ENCODE peak calls at places on chromosomes 6 and 20, in nine cellular contexts. One of them, this sample, is unnamed.

GRCh38 chr6:121335111-121336008 is 1.1 kb upstream of the TBC1D32 start:
- DNase-seq in cardiac fibroblast: peak; percentile 26
- DNase-seq in fibroblast of the aortic adventitia: peak; percentile 53
- DNase-seq in uterus: no peak
- DNase-seq in fibroblast of lung: no peak
- DNase-seq in CD8-positive, alpha-beta T cell: no peak
- DNase-seq in breast epithelium: no peak
- DNase-seq in cardiac muscle cell: peak; percentile 37
- DNase-seq in epithelial cell of esophagus: no peak
- DNase-seq in this sample: no peak

GRCh38 chr20:32390999-32391398 is 32.9 kb downstream of the ASXL1 start:
- DNase-seq in cardiac muscle cell: peak; percentile 6
- DNase-seq in fibroblast of lung: peak; percentile 10
- DNase-seq in CD8-positive, alpha-beta T cell: no peak
- DNase-seq in uterus: no peak
- DNase-seq in fibroblast of the aortic adventitia: no peak
- DNase-seq in breast epithelium: no peak
- DNase-seq in epithelial cell of esophagus: peak; percentile 32
- DNase-seq in cardiac fibroblast: no peak
- DNase-seq in this sample: peak; percentile 25

GRCh38 chr20:19911810-19912382 is 105.3 kb upstream of the NAA20 start:
- DNase-seq in cardiac muscle cell: no peak
- DNase-seq in fibroblast of lung: no peak
- DNase-seq in breast epithelium: no peak
- DNase-seq in epithelial cell of esophagus: no peak
- DNase-seq in uterus: no peak
- DNase-seq in CD8-positive, alpha-beta T cell: no peak
- DNase-seq in fibroblast of the aortic adventitia: no peak
- DNase-seq in cardiac fibroblast: no peak
- DNase-seq in this sample: no peak

GRCh38 chr6:116511424-116512131 is at the start of gene CALHM5:
- DNase-seq in uterus: peak; percentile 43
- DNase-seq in cardiac muscle cell: peak; percentile 94
- DNase-seq in fibroblast of lung: peak; percentile 94
- DNase-seq in fibroblast of the aortic adventitia: peak; percentile 97
- DNase-seq in breast epithelium: no peak
- DNase-seq in cardiac fibroblast: peak; percentile 93
- DNase-seq in CD8-positive, alpha-beta T cell: no peak
- DNase-seq in epithelial cell of esophagus: peak; percentile 85
- DNase-seq in this sample: no peak

GRCh38 chr20:56372850-56373249 is 14.1 kb downstream of the FAM210B start:
- DNase-seq in CD8-positive, alpha-beta T cell: no peak
- DNase-seq in epithelial cell of esophagus: no peak
- DNase-seq in breast epithelium: no peak
- DNase-seq in cardiac muscle cell: no peak
- DNase-seq in uterus: no peak
- DNase-seq in fibroblast of lung: no peak
- DNase-seq in cardiac fibroblast: no peak
- DNase-seq in fibroblast of the aortic adventitia: no peak
- DNase-seq in this sample: no peak

GRCh38 chr6:168122521-168122920 is 43.5 kb upstream of the FRMD1 start:
- DNase-seq in uterus: no peak
- DNase-seq in fibroblast of lung: no peak
- DNase-seq in fibroblast of the aortic adventitia: no peak
- DNase-seq in breast epithelium: no peak
- DNase-seq in epithelial cell of esophagus: no peak
- DNase-seq in cardiac fibroblast: no peak
- DNase-seq in CD8-positive, alpha-beta T cell: no peak
- DNase-seq in cardiac muscle cell: no peak
- DNase-seq in this sample: no peak

GRCh38 chr20:40568200-40568599 is 120.8 kb downstream of the MAFB start:
- DNase-seq in cardiac fibroblast: no peak
- DNase-seq in epithelial cell of esophagus: peak; percentile 81
- DNase-seq in fibroblast of lung: no peak
- DNase-seq in cardiac muscle cell: no peak
- DNase-seq in uterus: no peak
- DNase-seq in CD8-positive, alpha-beta T cell: no peak
- DNase-seq in breast epithelium: no peak
- DNase-seq in fibroblast of the aortic adventitia: no peak
- DNase-seq in this sample: no peak

GRCh38 chr6:72689107-72689954 is 67.5 kb downstream of the KCNQ5 start:
- DNase-seq in CD8-positive, alpha-beta T cell: no peak
- DNase-seq in uterus: no peak
- DNase-seq in cardiac muscle cell: no peak
- DNase-seq in breast epithelium: no peak
- DNase-seq in cardiac fibroblast: no peak
- DNase-seq in fibroblast of the aortic adventitia: peak; percentile 9
- DNase-seq in fibroblast of lung: no peak
- DNase-seq in epithelial cell of esophagus: no peak
- DNase-seq in this sample: no peak

GRCh38 chr20:41862476-41862875 is 244.3 kb upstream of the CHD6 start:
- DNase-seq in breast epithelium: no peak
- DNase-seq in cardiac muscle cell: no peak
- DNase-seq in fibroblast of lung: no peak
- DNase-seq in uterus: no peak
- DNase-seq in fibroblast of the aortic adventitia: no peak
- DNase-seq in CD8-positive, alpha-beta T cell: no peak
- DNase-seq in epithelial cell of esophagus: peak; percentile 21
- DNase-seq in cardiac fibroblast: no peak
- DNase-seq in this sample: no peak

GRCh38 chr6:41416165-41416837 is 80.9 kb downstream of the NCR2 start:
- DNase-seq in fibroblast of the aortic adventitia: no peak
- DNase-seq in uterus: no peak
- DNase-seq in cardiac muscle cell: no peak
- DNase-seq in CD8-positive, alpha-beta T cell: no peak
- DNase-seq in epithelial cell of esophagus: no peak
- DNase-seq in fibroblast of lung: no peak
- DNase-seq in cardiac fibroblast: no peak
- DNase-seq in breast epithelium: no peak
- DNase-seq in this sample: no peak

GRCh38 chr20:878511-879307 is 37.4 kb downstream of the ANGPT4 start:
- DNase-seq in CD8-positive, alpha-beta T cell: no peak
- DNase-seq in fibroblast of lung: peak; percentile 29
- DNase-seq in epithelial cell of esophagus: peak; percentile 52
- DNase-seq in cardiac fibroblast: peak; percentile 35
- DNase-seq in breast epithelium: no peak
- DNase-seq in uterus: no peak
- DNase-seq in cardiac muscle cell: peak; percentile 52
- DNase-seq in fibroblast of the aortic adventitia: peak; percentile 41
- DNase-seq in this sample: no peak

GRCh38 chr6:152634773-152635172 is 2.4 kb downstream of the SYNE1 start:
- DNase-seq in cardiac fibroblast: no peak
- DNase-seq in uterus: no peak
- DNase-seq in CD8-positive, alpha-beta T cell: peak; percentile 7
- DNase-seq in fibroblast of the aortic adventitia: no peak
- DNase-seq in cardiac muscle cell: no peak
- DNase-seq in breast epithelium: no peak
- DNase-seq in epithelial cell of esophagus: no peak
- DNase-seq in fibroblast of lung: no peak
- DNase-seq in this sample: no peak

GRCh38 chr6:14925025-14925595 is 320.8 kb upstream of the JARID2 start:
- DNase-seq in cardiac fibroblast: no peak
- DNase-seq in fibroblast of the aortic adventitia: peak; percentile 21
- DNase-seq in fibroblast of lung: no peak
- DNase-seq in breast epithelium: no peak
- DNase-seq in CD8-positive, alpha-beta T cell: no peak
- DNase-seq in cardiac muscle cell: no peak
- DNase-seq in epithelial cell of esophagus: no peak
- DNase-seq in uterus: no peak
- DNase-seq in this sample: no peak

GRCh38 chr6:34131326-34132081 is 14.4 kb downstream of the GRM4 start:
- DNase-seq in fibroblast of the aortic adventitia: no peak
- DNase-seq in epithelial cell of esophagus: no peak
- DNase-seq in CD8-positive, alpha-beta T cell: no peak
- DNase-seq in cardiac muscle cell: no peak
- DNase-seq in fibroblast of lung: no peak
- DNase-seq in breast epithelium: no peak
- DNase-seq in uterus: no peak
- DNase-seq in cardiac fibroblast: no peak
- DNase-seq in this sample: no peak

GRCh38 chr6:36285187-36285612 is 15.3 kb downstream of the PNPLA1 start:
- DNase-seq in CD8-positive, alpha-beta T cell: no peak
- DNase-seq in uterus: no peak
- DNase-seq in epithelial cell of esophagus: no peak
- DNase-seq in fibroblast of the aortic adventitia: no peak
- DNase-seq in cardiac muscle cell: no peak
- DNase-seq in fibroblast of lung: no peak
- DNase-seq in breast epithelium: no peak
- DNase-seq in cardiac fibroblast: no peak
- DNase-seq in this sample: no peak

GRCh38 chr6:37396571-37397185 is 36.3 kb upstream of the CMTR1 start:
- DNase-seq in cardiac fibroblast: peak; percentile 90
- DNase-seq in epithelial cell of esophagus: no peak
- DNase-seq in breast epithelium: no peak
- DNase-seq in fibroblast of the aortic adventitia: peak; percentile 84
- DNase-seq in CD8-positive, alpha-beta T cell: no peak
- DNase-seq in cardiac muscle cell: peak; percentile 93
- DNase-seq in uterus: no peak
- DNase-seq in fibroblast of lung: peak; percentile 24
- DNase-seq in this sample: no peak

DNA sequence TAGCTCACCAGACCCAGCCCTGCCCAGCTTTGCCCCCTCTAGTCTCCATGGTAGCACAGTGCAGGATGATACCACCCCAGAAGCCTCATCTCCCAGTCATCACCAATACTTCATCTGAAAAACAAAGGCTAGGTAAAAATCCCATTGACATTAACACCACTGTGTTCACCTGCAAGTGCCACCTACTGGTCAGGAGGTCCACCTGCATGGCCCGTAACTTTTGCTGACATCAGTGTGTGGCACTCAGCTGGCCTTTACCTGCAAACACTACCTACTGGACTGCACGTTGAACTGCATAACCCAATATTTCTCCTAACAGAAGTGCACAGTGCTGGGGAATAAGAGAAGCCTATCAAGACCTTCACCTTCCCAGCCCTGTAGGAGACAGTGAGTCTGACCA is 234.7 kb upstream of the ADGRB3 start:
- DNase-seq in breast epithelium: no peak
- DNase-seq in CD8-positive, alpha-beta T cell: no peak
- DNase-seq in epithelial cell of esophagus: no peak
- DNase-seq in fibroblast of lung: no peak
- DNase-seq in cardiac muscle cell: no peak
- DNase-seq in fibroblast of the aortic adventitia: no peak
- DNase-seq in cardiac fibroblast: no peak
- DNase-seq in uterus: no peak
- DNase-seq in this sample: no peak
- TF ChIP-seq CTCF in breast epithelium: no peak
- TF ChIP-seq CTCF in CD8-positive, alpha-beta T cell: no peak
- TF ChIP-seq CTCF in epithelial cell of esophagus: no peak
- TF ChIP-seq CTCF in fibroblast of lung: no peak
- TF ChIP-seq CTCF in cardiac muscle cell: no peak
- TF ChIP-seq CTCF in fibroblast of the aortic adventitia: no peak
- TF ChIP-seq CTCF in cardiac fibroblast: no peak
- TF ChIP-seq CTCF in uterus: no peak
- TF ChIP-seq CTCF in this sample: peak; percentile 1

DNA sequence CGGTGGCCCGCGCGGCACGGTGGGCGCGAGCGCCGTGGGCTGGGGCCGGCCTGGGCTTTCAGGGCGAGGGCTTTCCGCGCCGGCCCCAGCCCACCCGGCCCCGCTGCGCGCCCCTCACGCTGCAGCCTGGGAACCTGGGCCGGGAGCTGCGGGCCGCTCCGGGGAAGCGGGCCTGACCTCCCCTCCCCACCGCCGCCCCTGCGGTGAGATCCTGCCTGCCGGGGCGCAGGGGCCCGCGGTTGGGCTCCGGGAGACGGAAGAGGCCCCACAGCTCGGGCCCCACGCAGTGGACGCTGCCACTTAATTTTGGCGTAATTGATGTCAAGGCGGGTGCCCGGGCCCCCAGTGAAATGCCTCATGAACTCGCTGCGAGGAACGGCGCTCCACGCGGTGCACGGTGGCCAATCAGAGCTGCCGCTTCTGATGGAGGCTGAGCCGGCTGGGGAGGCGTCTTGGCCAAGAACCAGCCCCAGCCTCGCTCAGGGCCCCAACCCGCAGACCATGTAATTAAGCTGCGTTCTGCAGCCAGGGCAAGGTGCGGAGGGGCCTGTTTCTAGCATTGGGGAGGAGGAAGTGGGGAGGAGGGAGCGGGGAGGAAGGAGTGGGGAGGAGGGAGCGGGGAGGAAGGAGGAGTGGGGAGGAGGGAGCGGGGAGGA is 96.1 kb upstream of the BHLHE23 start:
- DNase-seq in uterus: peak; percentile 41
- DNase-seq in cardiac muscle cell: peak; percentile 62
- DNase-seq in fibroblast of the aortic adventitia: peak; percentile 27
- DNase-seq in epithelial cell of esophagus: peak; percentile 25
- DNase-seq in fibroblast of lung: peak; percentile 34
- DNase-seq in breast epithelium: no peak
- DNase-seq in CD8-positive, alpha-beta T cell: peak; percentile 58
- DNase-seq in cardiac fibroblast: peak; percentile 37
- DNase-seq in this sample: no peak
- H3K4me3 ChIP-seq in uterus: no peak overlapping the region
- H3K4me3 ChIP-seq in cardiac muscle cell: peak overlapping the region; percentile 18
- H3K4me3 ChIP-seq in fibroblast of the aortic adventitia: peak overlapping the region; percentile 37
- H3K4me3 ChIP-seq in epithelial cell of esophagus: peak overlapping the region; percentile 8
- H3K4me3 ChIP-seq in fibroblast of lung: peak overlapping the region; percentile 28
- H3K4me3 ChIP-seq in breast epithelium: peak overlapping the region; percentile 71
- H3K4me3 ChIP-seq in CD8-positive, alpha-beta T cell: peak overlapping the region; percentile 98
- H3K4me3 ChIP-seq in cardiac fibroblast: peak overlapping the region; percentile 58
- H3K4me3 ChIP-seq in this sample: no peak overlapping the region

DNA sequence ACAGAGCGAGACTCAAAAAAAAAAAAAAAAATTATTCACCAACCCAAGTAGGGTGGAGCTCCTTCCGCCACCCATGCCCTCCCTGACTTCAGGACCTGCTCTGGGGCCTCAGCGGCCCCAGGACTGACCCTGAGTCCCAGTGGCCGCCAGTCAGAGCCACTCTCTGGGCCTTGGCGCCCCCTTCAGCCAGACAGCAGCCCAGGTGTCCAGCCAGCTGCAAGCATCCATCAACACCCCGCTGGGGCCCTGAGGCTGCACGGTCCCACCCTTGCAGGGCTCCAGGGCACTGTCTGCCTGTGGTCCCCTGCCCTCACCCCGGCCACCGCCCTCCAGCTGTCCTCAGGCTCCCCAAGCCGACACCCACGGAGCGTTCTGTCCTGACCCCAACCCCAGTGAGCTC is 11.4 kb upstream of the KCNQ2 start:
- DNase-seq in CD8-positive, alpha-beta T cell: no peak
- DNase-seq in uterus: no peak
- DNase-seq in fibroblast of the aortic adventitia: no peak
- DNase-seq in epithelial cell of esophagus: no peak
- DNase-seq in cardiac muscle cell: no peak
- DNase-seq in fibroblast of lung: no peak
- DNase-seq in cardiac fibroblast: no peak
- DNase-seq in breast epithelium: no peak
- DNase-seq in this sample: no peak
- TF ChIP-seq CTCF in CD8-positive, alpha-beta T cell: no peak
- TF ChIP-seq CTCF in uterus: no peak
- TF ChIP-seq CTCF in fibroblast of the aortic adventitia: no peak
- TF ChIP-seq CTCF in epithelial cell of esophagus: no peak
- TF ChIP-seq CTCF in cardiac muscle cell: no peak
- TF ChIP-seq CTCF in fibroblast of lung: no peak
- TF ChIP-seq CTCF in cardiac fibroblast: no peak
- TF ChIP-seq CTCF in breast epithelium: no peak
- TF ChIP-seq CTCF in this sample: no peak

DNA sequence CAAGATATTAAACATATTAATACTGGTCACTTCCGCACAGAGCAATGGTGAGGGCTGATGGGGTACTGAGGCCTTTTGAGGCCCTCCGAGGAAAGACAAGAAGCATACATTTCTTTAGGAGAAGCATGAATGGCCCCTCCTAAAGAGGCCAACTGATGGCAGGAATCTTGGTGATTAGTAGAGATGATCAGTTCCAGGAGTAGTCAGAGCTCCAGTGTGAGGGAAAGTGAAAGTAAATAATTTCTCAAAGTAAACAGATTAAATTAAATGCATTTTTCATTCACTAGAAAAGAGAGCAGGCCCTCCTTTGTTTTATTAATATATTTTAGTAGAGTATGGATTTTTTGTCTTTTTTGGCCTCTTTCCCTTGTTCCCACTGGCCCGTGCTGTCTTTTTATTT is 38.2 kb downstream of the NOX3 start:
- DNase-seq in cardiac muscle cell: no peak
- DNase-seq in fibroblast of the aortic adventitia: peak; percentile 15
- DNase-seq in cardiac fibroblast: no peak
- DNase-seq in uterus: no peak
- DNase-seq in breast epithelium: no peak
- DNase-seq in fibroblast of lung: peak; percentile 6
- DNase-seq in epithelial cell of esophagus: no peak
- DNase-seq in CD8-positive, alpha-beta T cell: no peak
- DNase-seq in this sample: no peak
- H3K4me3 ChIP-seq in cardiac muscle cell: no peak overlapping the region
- H3K4me3 ChIP-seq in fibroblast of the aortic adventitia: no peak overlapping the region
- H3K4me3 ChIP-seq in cardiac fibroblast: no peak overlapping the region
- H3K4me3 ChIP-seq in uterus: no peak overlapping the region
- H3K4me3 ChIP-seq in breast epithelium: no peak overlapping the region
- H3K4me3 ChIP-seq in fibroblast of lung: no peak overlapping the region
- H3K4me3 ChIP-seq in epithelial cell of esophagus: no peak overlapping the region
- H3K4me3 ChIP-seq in CD8-positive, alpha-beta T cell: no peak overlapping the region
- H3K4me3 ChIP-seq in this sample: no peak overlapping the region